ENCODE peak calls at places on chromosome 9, in five cellular contexts. One of them, this sample, is unnamed.

GRCh38 chr9:35748858-35749514 is at the start of the genes GBA2 and RGP1:
- DNase-seq in HCT116: peak; percentile 42
- DNase-seq in mucosa of descending colon: peak; percentile 94
- DNase-seq in dorsolateral prefrontal cortex: peak; percentile 59
- DNase-seq in pancreas: peak; percentile 81
- DNase-seq in this sample: no peak

GRCh38 chr9:27183151-27183550 is 74.1 kb downstream of the TEK start:
- DNase-seq in HCT116: no peak
- DNase-seq in pancreas: no peak
- DNase-seq in dorsolateral prefrontal cortex: no peak
- DNase-seq in mucosa of descending colon: no peak
- DNase-seq in this sample: no peak

GRCh38 chr9:72356019-72356653 is 8.9 kb downstream of the ZFAND5 start:
- DNase-seq in HCT116: no peak
- DNase-seq in mucosa of descending colon: no peak
- DNase-seq in pancreas: no peak
- DNase-seq in dorsolateral prefrontal cortex: no peak
- DNase-seq in this sample: peak; percentile 50

GRCh38 chr9:131697097-131697496 is 42.8 kb downstream of the RAPGEF1 start:
- DNase-seq in dorsolateral prefrontal cortex: no peak
- DNase-seq in pancreas: no peak
- DNase-seq in mucosa of descending colon: no peak
- DNase-seq in HCT116: no peak
- DNase-seq in this sample: no peak

GRCh38 chr9:110217656-110218099 is 9.7 kb upstream of the C9orf152 start:
- DNase-seq in pancreas: no peak
- DNase-seq in dorsolateral prefrontal cortex: no peak
- DNase-seq in mucosa of descending colon: no peak
- DNase-seq in HCT116: peak; percentile 48
- DNase-seq in this sample: no peak

GRCh38 chr9:17480966-17481365 is 97.9 kb upstream of the SH3GL2 start:
- DNase-seq in dorsolateral prefrontal cortex: no peak
- DNase-seq in mucosa of descending colon: peak; percentile 44
- DNase-seq in HCT116: no peak
- DNase-seq in pancreas: peak; percentile 9
- DNase-seq in this sample: no peak

GRCh38 chr9:69622664-69623063 is 49.5 kb downstream of the APBA1 start:
- DNase-seq in HCT116: no peak
- DNase-seq in pancreas: no peak
- DNase-seq in dorsolateral prefrontal cortex: no peak
- DNase-seq in mucosa of descending colon: no peak
- DNase-seq in this sample: peak; percentile 35

GRCh38 chr9:27293046-27293445 is 3.9 kb downstream of the EQTN start:
- DNase-seq in HCT116: no peak
- DNase-seq in dorsolateral prefrontal cortex: no peak
- DNase-seq in mucosa of descending colon: no peak
- DNase-seq in pancreas: no peak
- DNase-seq in this sample: no peak

GRCh38 chr9:118782790-118783463 is 586.3 kb downstream of the BRINP1 start:
- DNase-seq in pancreas: no peak
- DNase-seq in HCT116: no peak
- DNase-seq in dorsolateral prefrontal cortex: no peak
- DNase-seq in mucosa of descending colon: no peak
- DNase-seq in this sample: no peak

GRCh38 chr9:125513634-125514413 is 193.2 kb downstream of the MAPKAP1 start:
- DNase-seq in dorsolateral prefrontal cortex: no peak
- DNase-seq in HCT116: no peak
- DNase-seq in pancreas: peak; percentile 27
- DNase-seq in mucosa of descending colon: peak; percentile 60
- DNase-seq in this sample: no peak

GRCh38 chr9:107455461-107456155 is 34.0 kb downstream of the KLF4 start:
- DNase-seq in HCT116: no peak
- DNase-seq in mucosa of descending colon: no peak
- DNase-seq in pancreas: no peak
- DNase-seq in dorsolateral prefrontal cortex: no peak
- DNase-seq in this sample: no peak

GRCh38 chr9:134656334-134657034 is 14.9 kb downstream of the COL5A1 start:
- DNase-seq in dorsolateral prefrontal cortex: no peak
- DNase-seq in pancreas: no peak
- DNase-seq in mucosa of descending colon: no peak
- DNase-seq in HCT116: peak; percentile 31
- DNase-seq in this sample: no peak

GRCh38 chr9:111805841-111806241 is 11.1 kb upstream of the SHOC1 start:
- DNase-seq in dorsolateral prefrontal cortex: no peak
- DNase-seq in HCT116: peak; percentile 10
- DNase-seq in mucosa of descending colon: no peak
- DNase-seq in pancreas: no peak
- DNase-seq in this sample: no peak

GRCh38 chr9:130987738-130988399 is 21.1 kb upstream of the LAMC3 start:
- DNase-seq in dorsolateral prefrontal cortex: no peak
- DNase-seq in pancreas: no peak
- DNase-seq in HCT116: no peak
- DNase-seq in mucosa of descending colon: peak; percentile 7
- DNase-seq in this sample: no peak

GRCh38 chr9:104808030-104808614 is 44.2 kb downstream of the NIPSNAP3B start:
- DNase-seq in HCT116: no peak
- DNase-seq in dorsolateral prefrontal cortex: peak; percentile 28
- DNase-seq in mucosa of descending colon: no peak
- DNase-seq in pancreas: no peak
- DNase-seq in this sample: no peak

GRCh38 chr9:69027355-69028097 is 8.0 kb upstream of the FXN start:
- DNase-seq in mucosa of descending colon: no peak
- DNase-seq in HCT116: peak; percentile 65
- DNase-seq in pancreas: no peak
- DNase-seq in dorsolateral prefrontal cortex: no peak
- DNase-seq in this sample: no peak

GRCh38 chr9:38339087-38339486 is 53.4 kb upstream of the ALDH1B1 start:
- DNase-seq in mucosa of descending colon: no peak
- DNase-seq in HCT116: no peak
- DNase-seq in dorsolateral prefrontal cortex: no peak
- DNase-seq in pancreas: peak; percentile 34
- DNase-seq in this sample: peak; percentile 51

GRCh38 chr9:134345737-134346136 is 19.5 kb downstream of the RXRA start:
- DNase-seq in mucosa of descending colon: no peak
- DNase-seq in dorsolateral prefrontal cortex: no peak
- DNase-seq in HCT116: no peak
- DNase-seq in pancreas: no peak
- DNase-seq in this sample: no peak

GRCh38 chr9:93668261-93668871 is 92.0 kb downstream of the PHF2 start:
- DNase-seq in mucosa of descending colon: peak; percentile 21
- DNase-seq in dorsolateral prefrontal cortex: peak; percentile 17
- DNase-seq in HCT116: no peak
- DNase-seq in pancreas: peak; percentile 4
- DNase-seq in this sample: no peak

GRCh38 chr9:115891929-115892328 is 261.7 kb upstream of the PAPPA start:
- DNase-seq in mucosa of descending colon: no peak
- DNase-seq in HCT116: no peak
- DNase-seq in pancreas: no peak
- DNase-seq in dorsolateral prefrontal cortex: no peak
- DNase-seq in this sample: peak; percentile 62

GRCh38 chr9:88179080-88179521 is 40.8 kb upstream of the SPATA31C2 start:
- DNase-seq in pancreas: no peak
- DNase-seq in dorsolateral prefrontal cortex: no peak
- DNase-seq in mucosa of descending colon: peak; percentile 57
- DNase-seq in HCT116: no peak
- DNase-seq in this sample: no peak

GRCh38 chr9:18595597-18595996 is 121.6 kb downstream of the ADAMTSL1 start:
- DNase-seq in pancreas: no peak
- DNase-seq in mucosa of descending colon: no peak
- DNase-seq in HCT116: no peak
- DNase-seq in dorsolateral prefrontal cortex: no peak
- DNase-seq in this sample: no peak

GRCh38 chr9:125768803-125769202 is 21.6 kb downstream of the PBX3 start:
- DNase-seq in pancreas: no peak
- DNase-seq in mucosa of descending colon: no peak
- DNase-seq in HCT116: no peak
- DNase-seq in dorsolateral prefrontal cortex: no peak
- DNase-seq in this sample: no peak

GRCh38 chr9:124411514-124412227 is 3.6 kb downstream of the PSMB7 start:
- DNase-seq in mucosa of descending colon: no peak
- DNase-seq in HCT116: no peak
- DNase-seq in pancreas: no peak
- DNase-seq in dorsolateral prefrontal cortex: no peak
- DNase-seq in this sample: no peak

DNA sequence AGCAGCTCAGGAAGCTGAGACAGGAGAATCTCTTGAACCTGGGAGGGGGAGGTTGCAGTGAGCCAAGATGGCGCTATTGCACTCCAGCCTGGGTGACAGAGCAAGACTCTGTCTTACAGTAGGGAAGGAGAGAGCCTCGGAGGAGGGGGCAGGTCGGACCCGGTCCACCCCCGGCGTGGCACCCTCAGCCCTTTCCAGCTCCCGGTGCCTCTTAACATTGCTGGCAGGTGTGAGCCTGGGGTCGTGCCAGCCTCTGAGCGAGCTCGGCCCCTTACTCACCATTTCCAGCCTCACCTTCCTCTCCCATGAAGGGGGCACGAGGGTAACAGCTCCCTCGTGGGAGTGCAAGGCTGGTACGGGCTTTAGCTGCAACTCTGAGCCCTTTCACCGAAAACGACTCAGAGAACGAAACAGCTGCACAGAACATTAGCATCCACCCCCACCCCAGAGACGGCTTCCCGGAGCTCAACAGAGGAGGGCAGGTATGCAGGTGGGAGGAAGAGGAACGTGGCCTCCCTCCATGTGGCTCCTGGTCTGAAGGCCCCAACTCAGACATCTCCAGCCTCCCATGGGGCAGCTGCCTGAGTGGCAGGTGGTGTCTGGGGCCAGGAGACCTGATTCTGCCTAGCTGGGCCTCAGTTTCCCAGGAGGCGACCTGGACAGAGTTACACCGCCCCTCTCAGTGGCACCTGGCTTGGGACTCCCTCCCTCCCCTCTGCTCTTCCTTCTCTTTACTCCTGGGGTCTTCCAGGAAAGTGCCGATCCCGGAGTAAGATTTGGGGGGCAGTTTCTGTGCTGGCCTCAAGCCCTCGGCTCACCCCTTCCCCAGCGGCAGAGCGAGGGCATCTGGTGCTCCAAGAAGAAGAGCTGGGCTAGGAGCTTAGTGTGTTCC is 28.5 kb upstream of the ABO start:
- DNase-seq in dorsolateral prefrontal cortex: no peak
- DNase-seq in pancreas: no peak
- DNase-seq in mucosa of descending colon: no peak
- DNase-seq in HCT116: no peak
- DNase-seq in this sample: no peak
- TF ChIP-seq CTCF in dorsolateral prefrontal cortex: no peak
- TF ChIP-seq CTCF in pancreas: no peak
- TF ChIP-seq CTCF in mucosa of descending colon: no peak
- TF ChIP-seq CTCF in HCT116: no peak
- TF ChIP-seq CTCF in this sample: no peak

DNA sequence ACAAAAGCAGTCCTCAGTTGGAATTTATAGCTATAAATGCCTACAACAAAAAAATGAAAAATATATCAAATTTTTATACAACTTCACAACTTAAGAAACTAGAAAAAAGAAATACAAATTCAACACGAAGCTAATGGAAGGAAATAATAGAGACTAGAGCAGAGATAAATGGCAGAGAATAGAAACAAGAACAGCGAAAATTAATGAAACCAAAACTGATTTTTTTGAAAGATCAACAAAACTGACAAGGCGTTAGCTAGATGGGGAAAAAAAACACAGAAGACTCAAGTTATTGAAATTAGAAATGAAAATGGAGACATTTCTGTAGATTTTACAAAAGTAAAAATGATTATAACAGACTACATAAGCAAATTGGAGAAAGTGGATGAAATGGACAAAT is 20.6 kb downstream of the TPD52L3 start:
- DNase-seq in dorsolateral prefrontal cortex: no peak
- DNase-seq in HCT116: no peak
- DNase-seq in pancreas: no peak
- DNase-seq in mucosa of descending colon: no peak
- DNase-seq in this sample: no peak
- TF ChIP-seq CTCF in dorsolateral prefrontal cortex: no peak
- TF ChIP-seq CTCF in HCT116: no peak
- TF ChIP-seq CTCF in pancreas: no peak
- TF ChIP-seq CTCF in mucosa of descending colon: no peak
- TF ChIP-seq CTCF in this sample: no peak

GRCh38 chr9:90141723-90142122 is 500.9 kb downstream of the DIRAS2 start:
- DNase-seq in mucosa of descending colon: no peak
- DNase-seq in dorsolateral prefrontal cortex: no peak
- DNase-seq in pancreas: no peak
- DNase-seq in HCT116: no peak
- DNase-seq in this sample: no peak
- TF ChIP-seq CTCF in mucosa of descending colon: no peak
- TF ChIP-seq CTCF in dorsolateral prefrontal cortex: peak; percentile 67
- TF ChIP-seq CTCF in pancreas: peak; percentile 46
- TF ChIP-seq CTCF in HCT116: peak; percentile 53
- TF ChIP-seq CTCF in this sample: peak; percentile 49

GRCh38 chr9:136949817-136950655 is 2.0 kb upstream of the LCN12 start:
- DNase-seq in mucosa of descending colon: peak; percentile 99
- DNase-seq in dorsolateral prefrontal cortex: peak; percentile 99
- DNase-seq in pancreas: peak; percentile 96
- DNase-seq in HCT116: peak; percentile 85
- DNase-seq in this sample: peak; percentile 31
- TF ChIP-seq CTCF in mucosa of descending colon: no peak
- TF ChIP-seq CTCF in dorsolateral prefrontal cortex: peak; percentile 36
- TF ChIP-seq CTCF in pancreas: peak; percentile 15
- TF ChIP-seq CTCF in HCT116: peak; percentile 22
- TF ChIP-seq CTCF in this sample: no peak

GRCh38 chr9:97749928-97750327 is 52.8 kb upstream of the XPA start:
- DNase-seq in HCT116: no peak
- DNase-seq in dorsolateral prefrontal cortex: no peak
- DNase-seq in mucosa of descending colon: no peak
- DNase-seq in pancreas: no peak
- DNase-seq in this sample: no peak
- TF ChIP-seq CTCF in HCT116: no peak
- TF ChIP-seq CTCF in dorsolateral prefrontal cortex: no peak
- TF ChIP-seq CTCF in mucosa of descending colon: no peak
- TF ChIP-seq CTCF in pancreas: no peak
- TF ChIP-seq CTCF in this sample: no peak

GRCh38 chr9:75593920-75594319 is 296.6 kb upstream of the PCSK5 start:
- DNase-seq in dorsolateral prefrontal cortex: no peak
- DNase-seq in pancreas: no peak
- DNase-seq in mucosa of descending colon: no peak
- DNase-seq in HCT116: no peak
- DNase-seq in this sample: no peak
- TF ChIP-seq CTCF in dorsolateral prefrontal cortex: no peak
- TF ChIP-seq CTCF in pancreas: no peak
- TF ChIP-seq CTCF in mucosa of descending colon: no peak
- TF ChIP-seq CTCF in HCT116: no peak
- TF ChIP-seq CTCF in this sample: no peak

GRCh38 chr9:127828262-127829031 is 25.8 kb downstream of the FPGS start:
- DNase-seq in pancreas: peak; percentile 81
- DNase-seq in HCT116: peak; percentile 41
- DNase-seq in dorsolateral prefrontal cortex: no peak
- DNase-seq in mucosa of descending colon: peak; percentile 86
- DNase-seq in this sample: peak; percentile 29
- TF ChIP-seq CTCF in pancreas: no peak
- TF ChIP-seq CTCF in HCT116: no peak
- TF ChIP-seq CTCF in dorsolateral prefrontal cortex: no peak
- TF ChIP-seq CTCF in mucosa of descending colon: no peak
- TF ChIP-seq CTCF in this sample: no peak